ENCODE peak calls at places on chromosomes 1 and 21, in ten cellular contexts. One of them, this sample, is unnamed.

GRCh38 chr21:35923971-35924370 is 136.4 kb downstream of the SETD4 start:
- DNase-seq in tibial nerve: no peak
- DNase-seq in ovary: no peak
- DNase-seq in heart left ventricle: no peak
- DNase-seq in gastrocnemius medialis: no peak
- DNase-seq in right lobe of liver: no peak
- DNase-seq in breast epithelium: no peak
- DNase-seq in A549: no peak
- DNase-seq in body of pancreas: no peak
- DNase-seq in K562: no peak
- DNase-seq in this sample: no peak

GRCh38 chr1:54989473-54989872 is 9.0 kb downstream of the TMEM61 start:
- DNase-seq in tibial nerve: no peak
- DNase-seq in ovary: no peak
- DNase-seq in heart left ventricle: no peak
- DNase-seq in gastrocnemius medialis: no peak
- DNase-seq in right lobe of liver: no peak
- DNase-seq in breast epithelium: no peak
- DNase-seq in A549: no peak
- DNase-seq in body of pancreas: peak
- DNase-seq in K562: no peak
- DNase-seq in this sample: no peak

GRCh38 chr1:41773842-41774241 is 144.9 kb downstream of the HIVEP3 start:
- DNase-seq in tibial nerve: no peak
- DNase-seq in ovary: no peak
- DNase-seq in heart left ventricle: no peak
- DNase-seq in gastrocnemius medialis: no peak
- DNase-seq in right lobe of liver: no peak
- DNase-seq in breast epithelium: no peak
- DNase-seq in A549: no peak
- DNase-seq in body of pancreas: no peak
- DNase-seq in K562: no peak
- DNase-seq in this sample: no peak

GRCh38 chr1:8510041-8510823 is 192.3 kb downstream of the SLC45A1 start:
- DNase-seq in tibial nerve: peak
- DNase-seq in ovary: no peak
- DNase-seq in heart left ventricle: no peak
- DNase-seq in gastrocnemius medialis: no peak
- DNase-seq in right lobe of liver: peak
- DNase-seq in breast epithelium: no peak
- DNase-seq in A549: no peak
- DNase-seq in body of pancreas: peak
- DNase-seq in K562: no peak
- DNase-seq in this sample: peak

GRCh38 chr21:41481191-41481590 is 26.8 kb downstream of the TMPRSS2 start:
- DNase-seq in tibial nerve: no peak
- DNase-seq in ovary: no peak
- DNase-seq in heart left ventricle: no peak
- DNase-seq in gastrocnemius medialis: no peak
- DNase-seq in right lobe of liver: no peak
- DNase-seq in breast epithelium: no peak
- DNase-seq in A549: no peak
- DNase-seq in body of pancreas: no peak
- DNase-seq in K562: no peak
- DNase-seq in this sample: peak

GRCh38 chr1:242017580-242018233 is 18.8 kb upstream of the MAP1LC3C start:
- DNase-seq in tibial nerve: peak
- DNase-seq in ovary: peak
- DNase-seq in heart left ventricle: no peak
- DNase-seq in gastrocnemius medialis: peak
- DNase-seq in right lobe of liver: no peak
- DNase-seq in breast epithelium: peak
- DNase-seq in A549: peak
- DNase-seq in body of pancreas: peak
- DNase-seq in K562: peak
- DNase-seq in this sample: peak

GRCh38 chr21:41121785-41122415 is 46.1 kb upstream of the BACE2 start:
- DNase-seq in tibial nerve: peak
- DNase-seq in ovary: peak
- DNase-seq in heart left ventricle: peak
- DNase-seq in gastrocnemius medialis: peak
- DNase-seq in right lobe of liver: peak
- DNase-seq in breast epithelium: peak
- DNase-seq in A549: peak
- DNase-seq in body of pancreas: peak
- DNase-seq in K562: peak
- DNase-seq in this sample: peak

GRCh38 chr1:58887059-58887458 is 103.2 kb upstream of the JUN start:
- DNase-seq in tibial nerve: no peak
- DNase-seq in ovary: no peak
- DNase-seq in heart left ventricle: no peak
- DNase-seq in gastrocnemius medialis: no peak
- DNase-seq in right lobe of liver: no peak
- DNase-seq in breast epithelium: no peak
- DNase-seq in A549: no peak
- DNase-seq in body of pancreas: no peak
- DNase-seq in K562: no peak
- DNase-seq in this sample: no peak

GRCh38 chr21:34807146-34807880 is 138.5 kb downstream of the CLIC6 start:
- DNase-seq in tibial nerve: no peak
- DNase-seq in ovary: no peak
- DNase-seq in heart left ventricle: no peak
- DNase-seq in gastrocnemius medialis: peak
- DNase-seq in right lobe of liver: no peak
- DNase-seq in breast epithelium: no peak
- DNase-seq in A549: peak
- DNase-seq in body of pancreas: no peak
- DNase-seq in K562: no peak
- DNase-seq in this sample: peak

GRCh38 chr1:208202333-208202987 is 41.7 kb downstream of the PLXNA2 start:
- DNase-seq in tibial nerve: no peak
- DNase-seq in ovary: no peak
- DNase-seq in heart left ventricle: no peak
- DNase-seq in gastrocnemius medialis: no peak
- DNase-seq in right lobe of liver: no peak
- DNase-seq in breast epithelium: no peak
- DNase-seq in A549: no peak
- DNase-seq in body of pancreas: no peak
- DNase-seq in K562: no peak
- DNase-seq in this sample: no peak

GRCh38 chr1:244048566-244049141 is 2.4 kb upstream of the ZBTB18 start:
- DNase-seq in tibial nerve: no peak
- DNase-seq in ovary: no peak
- DNase-seq in heart left ventricle: no peak
- DNase-seq in gastrocnemius medialis: no peak
- DNase-seq in right lobe of liver: peak
- DNase-seq in breast epithelium: no peak
- DNase-seq in A549: no peak
- DNase-seq in body of pancreas: no peak
- DNase-seq in K562: no peak
- DNase-seq in this sample: no peak

GRCh38 chr1:244049142-244049968 is 1.7 kb upstream of the ZBTB18 start:
- DNase-seq in tibial nerve: no peak
- DNase-seq in ovary: peak
- DNase-seq in heart left ventricle: peak
- DNase-seq in gastrocnemius medialis: peak
- DNase-seq in right lobe of liver: peak
- DNase-seq in breast epithelium: no peak
- DNase-seq in A549: peak
- DNase-seq in body of pancreas: peak
- DNase-seq in K562: peak
- DNase-seq in this sample: peak

GRCh38 chr1:244044423-244044822 is 6.7 kb upstream of the ZBTB18 start:
- DNase-seq in tibial nerve: no peak
- DNase-seq in ovary: no peak
- DNase-seq in heart left ventricle: no peak
- DNase-seq in gastrocnemius medialis: no peak
- DNase-seq in right lobe of liver: no peak
- DNase-seq in breast epithelium: no peak
- DNase-seq in A549: no peak
- DNase-seq in body of pancreas: no peak
- DNase-seq in K562: no peak
- DNase-seq in this sample: no peak

GRCh38 chr1:244047739-244048565 is 3.1 kb upstream of the ZBTB18 start:
- DNase-seq in tibial nerve: peak
- DNase-seq in ovary: peak
- DNase-seq in heart left ventricle: peak
- DNase-seq in gastrocnemius medialis: peak
- DNase-seq in right lobe of liver: peak
- DNase-seq in breast epithelium: peak
- DNase-seq in A549: peak
- DNase-seq in body of pancreas: peak
- DNase-seq in K562: peak
- DNase-seq in this sample: peak

GRCh38 chr1:244046907-244047738 is 4.0 kb upstream of the ZBTB18 start:
- DNase-seq in tibial nerve: no peak
- DNase-seq in ovary: no peak
- DNase-seq in heart left ventricle: no peak
- DNase-seq in gastrocnemius medialis: no peak
- DNase-seq in right lobe of liver: no peak
- DNase-seq in breast epithelium: no peak
- DNase-seq in A549: no peak
- DNase-seq in body of pancreas: peak
- DNase-seq in K562: no peak
- DNase-seq in this sample: no peak
- TF ChIP-seq POLR2A in tibial nerve: no peak
- TF ChIP-seq POLR2A in ovary: no peak
- TF ChIP-seq POLR2A in heart left ventricle: no peak
- TF ChIP-seq POLR2A in gastrocnemius medialis: no peak
- TF ChIP-seq POLR2A in right lobe of liver: no peak
- TF ChIP-seq POLR2A in breast epithelium: no peak
- TF ChIP-seq POLR2A in A549: no peak
- TF ChIP-seq POLR2A in body of pancreas: no peak
- TF ChIP-seq POLR2A in K562: no peak
- TF ChIP-seq POLR2A in this sample: no peak

DNA sequence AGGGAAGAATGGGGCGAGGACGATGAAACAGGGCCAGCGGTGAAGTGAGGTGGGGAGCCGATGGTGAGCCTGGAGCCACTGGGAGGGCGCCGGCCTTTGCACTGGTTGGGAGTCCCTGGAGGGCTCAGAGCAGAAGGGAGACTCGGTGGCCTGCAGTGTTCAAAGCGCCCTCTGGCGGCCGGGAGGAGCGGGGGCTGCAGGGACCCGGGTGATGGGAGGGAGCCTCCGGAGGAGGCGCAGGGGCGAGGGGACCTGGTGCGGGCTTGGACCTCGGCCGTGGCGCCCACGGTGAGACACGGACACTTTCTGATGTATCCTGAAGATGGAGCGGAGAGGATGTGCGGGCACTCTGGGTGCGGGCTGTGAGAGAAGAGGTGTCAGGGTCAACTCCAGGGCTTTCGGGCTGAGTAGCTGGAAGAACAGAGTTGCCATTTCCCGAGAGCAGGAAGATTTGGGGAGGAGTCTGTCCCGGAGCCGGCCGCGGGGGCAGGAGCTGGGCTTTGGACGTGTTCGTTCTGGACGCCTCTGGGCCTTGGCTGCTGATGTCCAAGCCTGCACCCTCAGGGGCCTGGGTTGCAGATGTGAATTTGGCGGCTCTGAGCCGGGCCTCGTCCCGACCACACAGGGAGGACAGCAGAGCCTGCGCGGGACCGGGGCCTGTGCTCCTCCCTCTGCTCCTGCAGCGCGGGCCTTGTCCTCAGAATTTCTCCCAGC is 29.7 kb downstream of the HEYL start:
- DNase-seq in tibial nerve: peak
- DNase-seq in ovary: peak
- DNase-seq in heart left ventricle: peak
- DNase-seq in gastrocnemius medialis: peak
- DNase-seq in right lobe of liver: peak
- DNase-seq in breast epithelium: no peak
- DNase-seq in A549: peak
- DNase-seq in body of pancreas: peak
- DNase-seq in K562: peak
- DNase-seq in this sample: peak
- TF ChIP-seq CTCF in tibial nerve: peak
- TF ChIP-seq CTCF in ovary: peak
- TF ChIP-seq CTCF in heart left ventricle: peak
- TF ChIP-seq CTCF in gastrocnemius medialis: no peak
- TF ChIP-seq CTCF in right lobe of liver: peak
- TF ChIP-seq CTCF in breast epithelium: no peak
- TF ChIP-seq CTCF in A549: peak
- TF ChIP-seq CTCF in body of pancreas: peak
- TF ChIP-seq CTCF in K562: peak
- TF ChIP-seq CTCF in this sample: no peak

GRCh38 chr1:234980224-234980656 is 148.4 kb downstream of the TOMM20 start:
- DNase-seq in tibial nerve: no peak
- DNase-seq in ovary: no peak
- DNase-seq in heart left ventricle: no peak
- DNase-seq in gastrocnemius medialis: no peak
- DNase-seq in right lobe of liver: no peak
- DNase-seq in breast epithelium: no peak
- DNase-seq in A549: no peak
- DNase-seq in body of pancreas: no peak
- DNase-seq in K562: no peak
- DNase-seq in this sample: no peak
- H3K4me3 ChIP-seq in tibial nerve: no peak
- H3K4me3 ChIP-seq in ovary: no peak
- H3K4me3 ChIP-seq in heart left ventricle: peak
- H3K4me3 ChIP-seq in gastrocnemius medialis: no peak
- H3K4me3 ChIP-seq in right lobe of liver: no peak
- H3K4me3 ChIP-seq in breast epithelium: peak
- H3K4me3 ChIP-seq in A549: no peak
- H3K4me3 ChIP-seq in body of pancreas: no peak
- H3K4me3 ChIP-seq in K562: no peak
- H3K4me3 ChIP-seq in this sample: no peak

GRCh38 chr21:28110074-28110473 is 882.6 kb downstream of the LTN1 start:
- DNase-seq in tibial nerve: no peak
- DNase-seq in ovary: no peak
- DNase-seq in heart left ventricle: no peak
- DNase-seq in gastrocnemius medialis: no peak
- DNase-seq in right lobe of liver: no peak
- DNase-seq in breast epithelium: no peak
- DNase-seq in A549: no peak
- DNase-seq in body of pancreas: no peak
- DNase-seq in K562: no peak
- DNase-seq in this sample: no peak

GRCh38 chr21:28100366-28100765 is 892.3 kb downstream of the LTN1 start:
- DNase-seq in tibial nerve: no peak
- DNase-seq in ovary: no peak
- DNase-seq in heart left ventricle: no peak
- DNase-seq in gastrocnemius medialis: no peak
- DNase-seq in right lobe of liver: no peak
- DNase-seq in breast epithelium: no peak
- DNase-seq in A549: no peak
- DNase-seq in body of pancreas: no peak
- DNase-seq in K562: no peak
- DNase-seq in this sample: no peak

GRCh38 chr21:28106370-28106890 is 886.2 kb downstream of the LTN1 start:
- DNase-seq in tibial nerve: no peak
- DNase-seq in ovary: no peak
- DNase-seq in heart left ventricle: no peak
- DNase-seq in gastrocnemius medialis: no peak
- DNase-seq in right lobe of liver: no peak
- DNase-seq in breast epithelium: no peak
- DNase-seq in A549: no peak
- DNase-seq in body of pancreas: no peak
- DNase-seq in K562: no peak
- DNase-seq in this sample: no peak

GRCh38 chr21:28099296-28099695 is 893.4 kb downstream of the LTN1 start:
- DNase-seq in tibial nerve: no peak
- DNase-seq in ovary: peak
- DNase-seq in heart left ventricle: peak
- DNase-seq in gastrocnemius medialis: peak
- DNase-seq in right lobe of liver: no peak
- DNase-seq in breast epithelium: no peak
- DNase-seq in A549: no peak
- DNase-seq in body of pancreas: peak
- DNase-seq in K562: no peak
- DNase-seq in this sample: no peak

GRCh38 chr21:28104346-28104745 is 888.3 kb downstream of the LTN1 start:
- DNase-seq in tibial nerve: no peak
- DNase-seq in ovary: no peak
- DNase-seq in heart left ventricle: no peak
- DNase-seq in gastrocnemius medialis: no peak
- DNase-seq in right lobe of liver: no peak
- DNase-seq in breast epithelium: no peak
- DNase-seq in A549: no peak
- DNase-seq in body of pancreas: no peak
- DNase-seq in K562: no peak
- DNase-seq in this sample: no peak
- TF ChIP-seq POLR2A in tibial nerve: no peak
- TF ChIP-seq POLR2A in ovary: no peak
- TF ChIP-seq POLR2A in heart left ventricle: no peak
- TF ChIP-seq POLR2A in gastrocnemius medialis: no peak
- TF ChIP-seq POLR2A in right lobe of liver: no peak
- TF ChIP-seq POLR2A in breast epithelium: no peak
- TF ChIP-seq POLR2A in A549: no peak
- TF ChIP-seq POLR2A in body of pancreas: no peak
- TF ChIP-seq POLR2A in K562: no peak
- TF ChIP-seq POLR2A in this sample: no peak

This sample was measured in Peyer's patch.